ENCODE peak calls at places on chromosomes 16 and 17, in nine cellular contexts. One of them, this sample, is unnamed.
A peak's percentile ranks its signal among the peaks of the same experiment; 100 is the strongest.

GRCh38 chr16:6020162-6020980 is 922.8 kb upstream of the EEF2KMT start:
- DNase-seq in left ventricle myocardium inferior: no peak
- DNase-seq in ascending aorta: no peak
- DNase-seq in thyroid gland: no peak
- DNase-seq in heart right ventricle: no peak
- DNase-seq in body of pancreas: no peak
- DNase-seq in transverse colon: no peak
- DNase-seq in uterus: no peak
- DNase-seq in adrenal gland: no peak
- DNase-seq in this sample: no peak

GRCh38 chr16:2902337-2903130 is 9.2 kb upstream of the FLYWCH1 start:
- DNase-seq in transverse colon: no peak
- DNase-seq in thyroid gland: no peak
- DNase-seq in ascending aorta: no peak
- DNase-seq in uterus: no peak
- DNase-seq in body of pancreas: no peak
- DNase-seq in left ventricle myocardium inferior: no peak
- DNase-seq in adrenal gland: no peak
- DNase-seq in heart right ventricle: no peak
- DNase-seq in this sample: no peak

GRCh38 chr17:3641717-3642486 is 5.3 kb downstream of the CTNS start:
- DNase-seq in body of pancreas: no peak
- DNase-seq in thyroid gland: no peak
- DNase-seq in left ventricle myocardium inferior: no peak
- DNase-seq in heart right ventricle: no peak
- DNase-seq in ascending aorta: no peak
- DNase-seq in adrenal gland: no peak
- DNase-seq in transverse colon: no peak
- DNase-seq in uterus: no peak
- DNase-seq in this sample: no peak

GRCh38 chr16:72889616-72890235 is 158.2 kb downstream of the ZFHX3 start:
- DNase-seq in transverse colon: no peak
- DNase-seq in adrenal gland: no peak
- DNase-seq in ascending aorta: no peak
- DNase-seq in left ventricle myocardium inferior: no peak
- DNase-seq in body of pancreas: no peak
- DNase-seq in heart right ventricle: no peak
- DNase-seq in thyroid gland: no peak
- DNase-seq in uterus: no peak
- DNase-seq in this sample: no peak

GRCh38 chr17:81302861-81303326 is 7.8 kb upstream of the SLC38A10 start:
- DNase-seq in left ventricle myocardium inferior: no peak
- DNase-seq in body of pancreas: no peak
- DNase-seq in heart right ventricle: no peak
- DNase-seq in adrenal gland: no peak
- DNase-seq in ascending aorta: no peak
- DNase-seq in uterus: no peak
- DNase-seq in thyroid gland: no peak
- DNase-seq in transverse colon: no peak
- DNase-seq in this sample: no peak

GRCh38 chr16:85303354-85303883 is 191.1 kb upstream of the CIBAR2 start:
- DNase-seq in heart right ventricle: peak; percentile 61
- DNase-seq in transverse colon: peak; percentile 71
- DNase-seq in ascending aorta: no peak
- DNase-seq in body of pancreas: peak; percentile 78
- DNase-seq in left ventricle myocardium inferior: peak; percentile 60
- DNase-seq in thyroid gland: peak; percentile 65
- DNase-seq in adrenal gland: peak; percentile 66
- DNase-seq in uterus: peak; percentile 58
- DNase-seq in this sample: no peak

GRCh38 chr17:7944321-7944720 is 12.3 kb downstream of the CNTROB start:
- DNase-seq in body of pancreas: no peak
- DNase-seq in adrenal gland: no peak
- DNase-seq in ascending aorta: no peak
- DNase-seq in uterus: no peak
- DNase-seq in thyroid gland: no peak
- DNase-seq in left ventricle myocardium inferior: no peak
- DNase-seq in heart right ventricle: no peak
- DNase-seq in transverse colon: no peak
- DNase-seq in this sample: no peak

GRCh38 chr16:81778861-81779539 is at the start of gene PLCG2:
- DNase-seq in thyroid gland: peak; percentile 76
- DNase-seq in ascending aorta: no peak
- DNase-seq in left ventricle myocardium inferior: peak; percentile 76
- DNase-seq in transverse colon: peak; percentile 87
- DNase-seq in uterus: peak; percentile 54
- DNase-seq in heart right ventricle: peak; percentile 66
- DNase-seq in body of pancreas: peak; percentile 67
- DNase-seq in adrenal gland: peak; percentile 78
- DNase-seq in this sample: peak; percentile 5

GRCh38 chr17:39663688-39664580 is 1.2 kb upstream of the TCAP start:
- DNase-seq in body of pancreas: no peak
- DNase-seq in heart right ventricle: no peak
- DNase-seq in uterus: no peak
- DNase-seq in thyroid gland: no peak
- DNase-seq in transverse colon: peak; percentile 67
- DNase-seq in ascending aorta: no peak
- DNase-seq in left ventricle myocardium inferior: peak; percentile 52
- DNase-seq in adrenal gland: no peak
- DNase-seq in this sample: no peak

GRCh38 chr17:34582185-34582900 is 3.0 kb downstream of the TMEM132E start:
- DNase-seq in ascending aorta: no peak
- DNase-seq in left ventricle myocardium inferior: no peak
- DNase-seq in transverse colon: no peak
- DNase-seq in body of pancreas: no peak
- DNase-seq in adrenal gland: no peak
- DNase-seq in thyroid gland: no peak
- DNase-seq in heart right ventricle: no peak
- DNase-seq in uterus: no peak
- DNase-seq in this sample: no peak

GRCh38 chr17:78146471-78146869 is 285 bp downstream of the C17orf99 start:
- DNase-seq in left ventricle myocardium inferior: no peak
- DNase-seq in uterus: no peak
- DNase-seq in ascending aorta: no peak
- DNase-seq in adrenal gland: no peak
- DNase-seq in transverse colon: peak; percentile 12
- DNase-seq in body of pancreas: no peak
- DNase-seq in thyroid gland: no peak
- DNase-seq in heart right ventricle: no peak
- DNase-seq in this sample: no peak

GRCh38 chr17:57350266-57350665 is 93.9 kb downstream of the MSI2 start:
- DNase-seq in transverse colon: no peak
- DNase-seq in ascending aorta: no peak
- DNase-seq in adrenal gland: no peak
- DNase-seq in thyroid gland: no peak
- DNase-seq in uterus: no peak
- DNase-seq in heart right ventricle: peak; percentile 49
- DNase-seq in left ventricle myocardium inferior: peak; percentile 33
- DNase-seq in body of pancreas: no peak
- DNase-seq in this sample: no peak

GRCh38 chr16:68668266-68668665 is 23.2 kb downstream of the CDH3 start:
- DNase-seq in uterus: no peak
- DNase-seq in heart right ventricle: no peak
- DNase-seq in ascending aorta: no peak
- DNase-seq in thyroid gland: no peak
- DNase-seq in transverse colon: no peak
- DNase-seq in left ventricle myocardium inferior: no peak
- DNase-seq in body of pancreas: no peak
- DNase-seq in adrenal gland: no peak
- DNase-seq in this sample: no peak

GRCh38 chr17:7839890-7840260 is 5.9 kb downstream of the KDM6B start:
- DNase-seq in uterus: no peak
- DNase-seq in left ventricle myocardium inferior: no peak
- DNase-seq in adrenal gland: peak; percentile 28
- DNase-seq in ascending aorta: no peak
- DNase-seq in transverse colon: no peak
- DNase-seq in thyroid gland: no peak
- DNase-seq in body of pancreas: no peak
- DNase-seq in heart right ventricle: no peak
- DNase-seq in this sample: peak; percentile 48

GRCh38 chr17:44628234-44629188 is 27.8 kb upstream of the MEIOC start:
- DNase-seq in left ventricle myocardium inferior: peak; percentile 23
- DNase-seq in thyroid gland: peak; percentile 92
- DNase-seq in body of pancreas: peak; percentile 35
- DNase-seq in heart right ventricle: peak; percentile 66
- DNase-seq in ascending aorta: no peak
- DNase-seq in adrenal gland: peak; percentile 24
- DNase-seq in uterus: peak; percentile 20
- DNase-seq in transverse colon: no peak
- DNase-seq in this sample: no peak
- TF ChIP-seq CTCF in left ventricle myocardium inferior: no peak
- TF ChIP-seq CTCF in thyroid gland: no peak
- TF ChIP-seq CTCF in body of pancreas: no peak
- TF ChIP-seq CTCF in heart right ventricle: no peak
- TF ChIP-seq CTCF in ascending aorta: no peak
- TF ChIP-seq CTCF in adrenal gland: no peak
- TF ChIP-seq CTCF in uterus: no peak
- TF ChIP-seq CTCF in transverse colon: no peak
- TF ChIP-seq CTCF in this sample: no peak

GRCh38 chr17:31581491-31581890 is 190.0 kb downstream of the RAB11FIP4 start:
- DNase-seq in left ventricle myocardium inferior: peak; percentile 37
- DNase-seq in heart right ventricle: peak; percentile 24
- DNase-seq in adrenal gland: no peak
- DNase-seq in ascending aorta: no peak
- DNase-seq in thyroid gland: peak; percentile 62
- DNase-seq in transverse colon: no peak
- DNase-seq in body of pancreas: no peak
- DNase-seq in uterus: no peak
- DNase-seq in this sample: peak; percentile 54

GRCh38 chr17:31582151-31582907 is 190.9 kb downstream of the RAB11FIP4 start:
- DNase-seq in body of pancreas: no peak
- DNase-seq in transverse colon: peak; percentile 52
- DNase-seq in left ventricle myocardium inferior: peak; percentile 62
- DNase-seq in uterus: peak; percentile 42
- DNase-seq in heart right ventricle: peak; percentile 70
- DNase-seq in thyroid gland: peak; percentile 59
- DNase-seq in adrenal gland: peak; percentile 38
- DNase-seq in ascending aorta: peak; percentile 51
- DNase-seq in this sample: no peak

GRCh38 chr17:31580331-31581021 is 189.0 kb downstream of the RAB11FIP4 start:
- DNase-seq in adrenal gland: no peak
- DNase-seq in transverse colon: no peak
- DNase-seq in heart right ventricle: no peak
- DNase-seq in uterus: no peak
- DNase-seq in body of pancreas: no peak
- DNase-seq in thyroid gland: no peak
- DNase-seq in left ventricle myocardium inferior: no peak
- DNase-seq in ascending aorta: peak; percentile 65
- DNase-seq in this sample: peak; percentile 89

GRCh38 chr17:31579265-31579664 is 187.8 kb downstream of the RAB11FIP4 start:
- DNase-seq in uterus: no peak
- DNase-seq in ascending aorta: no peak
- DNase-seq in thyroid gland: peak; percentile 88
- DNase-seq in adrenal gland: no peak
- DNase-seq in body of pancreas: no peak
- DNase-seq in transverse colon: no peak
- DNase-seq in heart right ventricle: no peak
- DNase-seq in left ventricle myocardium inferior: no peak
- DNase-seq in this sample: peak; percentile 53

GRCh38 chr17:31581022-31581483 is 189.6 kb downstream of the RAB11FIP4 start:
- DNase-seq in thyroid gland: peak; percentile 87
- DNase-seq in uterus: peak; percentile 79
- DNase-seq in transverse colon: peak; percentile 59
- DNase-seq in heart right ventricle: peak; percentile 79
- DNase-seq in adrenal gland: peak; percentile 43
- DNase-seq in body of pancreas: peak; percentile 60
- DNase-seq in ascending aorta: no peak
- DNase-seq in left ventricle myocardium inferior: peak; percentile 78
- DNase-seq in this sample: peak; percentile 71
- H3K4me3 ChIP-seq in thyroid gland: no peak overlapping the region
- H3K4me3 ChIP-seq in uterus: peak overlapping the region; percentile 8
- H3K4me3 ChIP-seq in transverse colon: no peak overlapping the region
- H3K4me3 ChIP-seq in heart right ventricle: peak overlapping the region; percentile 41
- H3K4me3 ChIP-seq in adrenal gland: no peak overlapping the region
- H3K4me3 ChIP-seq in body of pancreas: no peak overlapping the region
- H3K4me3 ChIP-seq in ascending aorta: peak overlapping the region; percentile 52
- H3K4me3 ChIP-seq in left ventricle myocardium inferior: peak overlapping the region; percentile 48
- H3K4me3 ChIP-seq in this sample: no peak overlapping the region

DNA sequence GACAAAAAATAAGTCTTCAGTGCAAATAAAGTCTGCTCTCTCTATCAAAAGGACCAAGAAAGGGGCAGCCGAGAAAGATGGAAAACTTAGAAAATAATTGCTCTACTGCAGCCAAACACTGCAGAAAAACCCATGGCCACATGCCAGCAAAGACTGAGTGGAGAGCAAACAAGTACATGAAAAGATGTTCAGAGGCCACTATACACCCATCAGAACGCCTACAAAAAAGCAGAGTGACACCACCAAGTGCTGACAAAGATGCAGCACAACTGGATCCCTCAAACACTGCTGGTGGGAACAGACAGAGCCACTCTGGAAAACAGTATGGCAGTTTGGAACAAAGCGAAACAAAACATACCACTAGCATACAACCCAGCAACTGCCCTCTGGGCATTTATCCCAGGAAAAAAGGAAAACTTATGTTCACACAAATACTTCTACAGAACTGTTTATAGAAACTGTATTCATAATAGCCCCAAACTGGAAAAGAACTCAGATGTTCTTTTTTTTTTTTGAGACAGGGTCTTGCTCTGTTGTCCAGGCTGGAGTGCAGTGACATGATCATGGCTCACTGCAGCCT is 36.7 kb downstream of the KIAA0753 start:
- DNase-seq in heart right ventricle: peak; percentile 19
- DNase-seq in transverse colon: no peak
- DNase-seq in uterus: no peak
- DNase-seq in adrenal gland: no peak
- DNase-seq in left ventricle myocardium inferior: no peak
- DNase-seq in thyroid gland: peak; percentile 11
- DNase-seq in ascending aorta: no peak
- DNase-seq in body of pancreas: no peak
- DNase-seq in this sample: peak; percentile 8
- TF ChIP-seq CTCF in heart right ventricle: no peak
- TF ChIP-seq CTCF in transverse colon: no peak
- TF ChIP-seq CTCF in uterus: no peak
- TF ChIP-seq CTCF in adrenal gland: no peak
- TF ChIP-seq CTCF in left ventricle myocardium inferior: no peak
- TF ChIP-seq CTCF in thyroid gland: no peak
- TF ChIP-seq CTCF in ascending aorta: no peak
- TF ChIP-seq CTCF in body of pancreas: no peak
- TF ChIP-seq CTCF in this sample: no peak

DNA sequence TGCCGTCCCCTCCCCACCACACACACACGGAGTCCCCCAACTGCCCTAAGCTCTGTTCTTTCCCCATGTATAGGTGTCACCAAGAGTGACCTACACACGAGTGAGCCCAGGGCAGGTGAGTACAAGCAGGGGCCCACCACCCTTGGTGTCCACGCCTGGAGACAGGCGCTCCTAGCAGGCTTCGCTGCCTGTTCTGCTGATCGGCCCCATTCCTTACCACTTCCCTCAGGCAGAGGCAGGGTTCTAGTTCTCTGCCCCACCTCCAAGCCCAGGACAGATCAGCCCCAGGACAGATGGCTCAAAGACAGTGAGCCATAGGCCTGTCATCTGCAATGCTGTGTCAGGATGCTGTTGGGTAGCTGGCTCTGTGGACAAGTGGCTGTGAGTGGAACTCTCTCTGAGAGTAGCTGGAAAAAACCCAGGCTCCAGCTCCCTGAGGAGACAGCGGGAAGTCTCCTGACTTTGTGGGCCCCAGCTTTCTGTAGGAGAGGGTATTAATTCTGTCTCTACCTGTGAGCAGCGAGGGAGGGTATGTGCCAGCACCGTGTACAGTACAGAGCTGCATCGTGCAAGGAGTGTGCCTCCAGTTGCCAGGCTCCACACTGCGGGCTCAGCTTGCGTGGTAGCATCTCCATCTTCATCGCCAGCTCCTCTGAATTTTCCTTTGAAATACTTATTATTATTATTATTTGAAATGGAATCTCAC is 897 bp downstream of the TP53I13 start:
- DNase-seq in adrenal gland: peak; percentile 13
- DNase-seq in body of pancreas: peak; percentile 17
- DNase-seq in ascending aorta: no peak
- DNase-seq in heart right ventricle: peak; percentile 20
- DNase-seq in transverse colon: no peak
- DNase-seq in thyroid gland: peak; percentile 12
- DNase-seq in uterus: no peak
- DNase-seq in left ventricle myocardium inferior: no peak
- DNase-seq in this sample: no peak
- H3K4me3 ChIP-seq in adrenal gland: no peak overlapping the region
- H3K4me3 ChIP-seq in body of pancreas: peak overlapping the region; percentile 35
- H3K4me3 ChIP-seq in ascending aorta: peak overlapping the region; percentile 95
- H3K4me3 ChIP-seq in heart right ventricle: peak overlapping the region; percentile 83
- H3K4me3 ChIP-seq in transverse colon: peak overlapping the region; percentile 72
- H3K4me3 ChIP-seq in thyroid gland: no peak overlapping the region
- H3K4me3 ChIP-seq in uterus: peak overlapping the region; percentile 71
- H3K4me3 ChIP-seq in left ventricle myocardium inferior: peak overlapping the region; percentile 77
- H3K4me3 ChIP-seq in this sample: peak overlapping the region; percentile 64

This sample was measured in fibroblast of mammary gland.